ENCODE peak calls at places on chromosomes 13 and 19, in five cellular contexts. B, V, I, M and K are unnamed samples.

GRCh38 chr13:110853235-110853721 is 61.6 kb downstream of the ANKRD10 start:
- DNase-seq in I (no peak), B (no peak), M (no peak), V (no peak), K (no peak)

GRCh38 chr13:74226791-74227475 is 92.7 kb upstream of the KLF12 start:
- DNase-seq in M (no peak), B (no peak), V (no peak), I (no peak), K (no peak)

GRCh38 chr19:32771596-32771995 is 52.0 kb downstream of the TDRD12 start:
- DNase-seq in B (no peak), V (no peak), M (no peak), I (no peak), K (no peak)

GRCh38 chr13:102198418-102199322 is 203.2 kb downstream of the FGF14 start:
- DNase-seq in V (no peak), M (no peak), B (no peak), I (no peak), K (no peak)

GRCh38 chr13:112466132-112467025 is 90.2 kb downstream of the SPACA7 start:
- DNase-seq in I (no peak), M (no peak), V (no peak), B (no peak), K (no peak)

GRCh38 chr19:53867225-53868090 is at the start of gene MYADM:
- DNase-seq in I (peak; percentile 98), V (peak; percentile 91), B (peak; percentile 99), M (peak; percentile 98), K (peak; percentile 94)

GRCh38 chr19:50679177-50680125 is 30.2 kb downstream of the C19orf81 start:
- DNase-seq in M (no peak), V (peak; percentile 14), B (peak; percentile 52), I (peak; percentile 73), K (peak; percentile 77)

GRCh38 chr19:8086849-8087248 is 34.3 kb downstream of the CCL25 start:
- DNase-seq in V (no peak), M (no peak), I (no peak), B (no peak), K (no peak)

GRCh38 chr13:108402850-108403249 is 133.3 kb downstream of the TNFSF13B start:
- DNase-seq in I (no peak), B (no peak), V (no peak), M (no peak), K (no peak)

GRCh38 chr13:112781287-112781686 is 91.4 kb downstream of the ATP11A start:
- DNase-seq in B (no peak), M (no peak), V (no peak), I (no peak), K (no peak)

GRCh38 chr19:41548047-41548446 is 27.9 kb upstream of the CEACAM21 start:
- DNase-seq in M (no peak), I (no peak), V (no peak), B (no peak), K (no peak)

GRCh38 chr13:25966086-25966485 is 85.7 kb downstream of the SHISA2 start:
- DNase-seq in B (no peak), V (no peak), M (no peak), I (no peak), K (no peak)

GRCh38 chr19:51511353-51511752 is 9.8 kb upstream of the SIGLEC12 start:
- DNase-seq in M (no peak), B (no peak), V (no peak), I (peak; percentile 24), K (peak; percentile 6)

GRCh38 chr13:108070925-108071324 is 144.4 kb downstream of the LIG4 start:
- DNase-seq in V (no peak), B (no peak), I (no peak), M (no peak), K (no peak)

GRCh38 chr19:16226878-16227836 is 29.4 kb downstream of the AP1M1 start:
- DNase-seq in V (no peak), M (no peak), I (no peak), B (no peak), K (no peak)

GRCh38 chr13:64871742-64872141 is 2358.4 kb downstream of the PCDH9 start:
- DNase-seq in V (no peak), I (no peak), M (no peak), B (no peak), K (no peak)

GRCh38 chr19:11832253-11832912 is 16.1 kb upstream of the ZNF439 start:
- DNase-seq in V (no peak), M (no peak), B (no peak), I (no peak), K (no peak)

GRCh38 chr19:2609389-2610116 is 92.9 kb downstream of the GNG7 start:
- DNase-seq in I (no peak), V (no peak), B (no peak), M (no peak), K (no peak)

GRCh38 chr13:84844473-84844872 is 954.7 kb downstream of the SLITRK6 start:
- DNase-seq in B (no peak), I (no peak), M (peak; percentile 4), V (no peak), K (peak; percentile 42)

GRCh38 chr13:23790591-23791170 is 98.5 kb downstream of the MIPEP start:
- DNase-seq in M (no peak), I (no peak), B (no peak), V (no peak), K (no peak)

GRCh38 chr19:17944301-17944700 is 11.5 kb downstream of the CCDC124 start:
- DNase-seq in I (no peak), B (no peak), M (no peak), V (peak; percentile 63), K (no peak)

GRCh38 chr13:50030315-50030714 is 15.1 kb downstream of the KCNRG start:
- DNase-seq in V (peak; percentile 1), B (no peak), M (no peak), I (no peak), K (peak; percentile 49)

GRCh38 chr13:41058229-41059070 is 2.9 kb upstream of the WBP4 start:
- DNase-seq in I (no peak), B (no peak), M (no peak), V (no peak), K (no peak)